ENCODE peak calls at places on chromosomes 4 and X, in five cellular contexts. X, A, L, I and E are unnamed samples. For H3K4me1, the result is how much of the 10 kb centered on the place peaks cover.

GRCh38 chr4:56821394-56822263 is at the start of gene SPINK2:
- DNase-seq in L (no peak), A (no peak), I (peak), X (no peak), E (peak)

GRCh38 chr4:180913750-180914149 is 1329.5 kb upstream of the TENM3 start:
- DNase-seq in L (no peak), A (no peak), X (no peak), I (no peak), E (peak)

GRCh38 chrX:130443883-130444282 is 42.1 kb downstream of the RBMX2 start:
- DNase-seq in A (no peak), L (no peak), I (no peak), X (no peak), E (no peak)

GRCh38 chr4:34417160-34417559 is 1827.2 kb downstream of the ARAP2 start:
- DNase-seq in X (no peak), L (no peak), I (no peak), A (no peak), E (no peak)

GRCh38 chr4:94802091-94802490 is 44.3 kb downstream of the BMPR1B start:
- DNase-seq in X (no peak), L (no peak), I (no peak), A (no peak), E (no peak)

GRCh38 chr4:42600578-42600977 is 56.3 kb downstream of the ATP8A1 start:
- DNase-seq in A (no peak), X (no peak), L (no peak), I (no peak), E (no peak)

GRCh38 chrX:9832811-9833210 is 46.6 kb downstream of the SHROOM2 start:
- DNase-seq in A (no peak), L (no peak), I (peak), X (no peak), E (no peak)

GRCh38 chr4:83535945-83536648 is at the start of gene GPAT3:
- DNase-seq in I (peak), X (peak), L (peak), A (peak), E (no peak)

GRCh38 chrX:2499507-2499906 is 1.3 kb downstream of the DHRSX start:
- DNase-seq in L (no peak), I (no peak), X (no peak), A (no peak), E (no peak)

DNA sequence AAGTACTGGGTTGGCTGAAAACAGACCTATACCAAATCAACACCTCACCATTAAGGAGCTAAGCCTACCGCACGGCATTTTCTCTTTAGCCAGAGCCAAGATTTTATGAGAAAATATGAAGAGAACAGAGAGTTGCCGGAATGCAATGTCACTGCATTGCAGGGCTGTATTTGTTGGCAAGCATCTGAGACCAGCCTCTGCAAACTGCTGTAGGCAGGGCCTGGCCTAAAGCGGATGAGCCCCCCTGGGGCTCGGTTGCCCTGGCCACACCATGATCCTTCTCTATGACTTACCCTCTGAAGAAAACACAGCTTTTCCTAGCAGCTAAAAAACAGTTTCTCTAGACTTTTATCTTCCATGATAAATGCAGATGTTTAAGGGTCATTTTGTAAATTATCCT is 120.5 kb upstream of the SORBS2 start:
- DNase-seq in L (no peak), I (no peak), A (no peak), X (no peak), E (peak)
- H3K4me3 ChIP-seq in L (no peak), I (no peak), A (no peak), X (peak), E (peak)

GRCh38 chr4:140579278-140579677 is 10.5 kb upstream of the UCP1 start:
- DNase-seq in L (no peak), I (peak), X (no peak), A (no peak), E (no peak)
- TF ChIP-seq CTCF in L (no peak), I (no peak), X (no peak), A (no peak), E (no peak)

DNA sequence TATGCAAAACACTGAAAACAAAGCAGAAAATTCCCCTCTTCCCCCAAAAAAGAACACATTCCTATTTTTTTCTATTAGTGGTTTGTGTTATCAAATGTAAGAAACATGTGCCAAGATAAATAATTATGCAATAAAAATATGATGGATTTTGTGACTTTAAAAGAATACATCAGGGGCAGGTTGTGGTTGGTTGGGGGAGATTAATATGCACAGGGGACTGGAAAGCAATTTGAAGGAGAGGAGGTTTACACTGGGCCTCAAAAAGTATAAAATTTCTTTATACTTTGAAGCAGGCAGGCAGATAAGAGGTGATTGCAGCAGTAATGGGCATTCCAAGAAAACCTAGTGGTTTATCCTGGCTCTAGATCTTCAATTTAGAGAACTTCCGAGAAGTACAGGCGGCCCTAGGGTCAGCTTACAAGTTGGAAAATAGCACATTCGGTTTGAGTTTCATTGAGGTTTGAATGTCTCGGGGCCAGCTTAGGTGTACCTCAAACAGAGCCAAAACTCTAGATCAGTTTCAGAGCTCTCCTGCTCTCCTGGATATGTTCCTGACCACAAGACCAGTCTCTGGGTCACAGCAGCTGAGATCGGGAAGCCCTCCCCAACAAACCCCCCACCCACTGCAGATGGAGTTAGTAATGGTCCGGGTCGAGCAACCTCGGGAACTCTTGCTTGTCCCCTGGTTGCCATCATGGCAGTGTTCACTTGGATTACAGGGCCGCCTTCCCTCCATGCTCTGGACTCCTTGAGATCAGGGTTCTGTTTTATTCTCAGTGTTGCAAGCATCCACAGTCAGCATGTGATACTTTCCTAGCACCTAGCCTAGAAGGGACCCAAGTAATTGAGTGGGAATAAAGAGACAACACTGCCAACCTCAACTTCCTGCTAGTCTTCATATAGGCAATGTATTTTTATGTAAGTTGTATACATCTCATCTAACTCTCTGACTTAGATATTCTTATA is 112.1 kb upstream of the DDIT4L start:
- DNase-seq in L (peak), X (no peak), A (no peak), I (no peak), E (no peak)
- H3K4me1 ChIP-seq in L (under half), X (under half), A (under half), I (under half), E (under half)

GRCh38 chr4:112732142-112732541 is 95.2 kb downstream of the LARP7 start:
- DNase-seq in A (no peak), X (no peak), I (no peak), L (no peak), E (no peak)

GRCh38 chr4:112735474-112735951 is 98.6 kb downstream of the LARP7 start:
- DNase-seq in X (no peak), I (no peak), L (no peak), A (no peak), E (no peak)

GRCh38 chr4:112739442-112739841 is 102.5 kb downstream of the LARP7 start:
- DNase-seq in X (no peak), I (no peak), L (no peak), A (no peak), E (no peak)

GRCh38 chr4:112731715-112732114 is 94.8 kb downstream of the LARP7 start:
- DNase-seq in I (no peak), X (no peak), L (peak), A (no peak), E (no peak)

GRCh38 chr4:112736718-112737135 is 99.8 kb downstream of the LARP7 start:
- DNase-seq in X (no peak), A (no peak), L (no peak), I (no peak), E (no peak)
- H3K4me3 ChIP-seq in X (no peak), A (no peak), L (no peak), I (no peak), E (no peak)

GRCh38 chrX:68090266-68090665 is 343.0 kb downstream of the OPHN1 start:
- DNase-seq in I (peak), L (no peak), A (no peak), X (no peak), E (no peak)
- TF ChIP-seq CTCF in I (peak), L (no peak), A (no peak), X (no peak), E (no peak)

GRCh38 chr4:78754872-78755271 is 21.3 kb upstream of the BMP2K start:
- DNase-seq in L (no peak), A (no peak), X (no peak), I (no peak), E (no peak)

GRCh38 chr4:78749258-78749971 is 26.7 kb upstream of the BMP2K start:
- DNase-seq in L (no peak), A (no peak), X (no peak), I (no peak), E (no peak)

GRCh38 chr4:78749972-78750727 is 26.0 kb upstream of the BMP2K start:
- DNase-seq in A (no peak), I (no peak), X (no peak), L (no peak), E (peak)

GRCh38 chr4:78756721-78757120 is 19.4 kb upstream of the BMP2K start:
- DNase-seq in A (no peak), X (no peak), L (no peak), I (no peak), E (no peak)

DNA sequence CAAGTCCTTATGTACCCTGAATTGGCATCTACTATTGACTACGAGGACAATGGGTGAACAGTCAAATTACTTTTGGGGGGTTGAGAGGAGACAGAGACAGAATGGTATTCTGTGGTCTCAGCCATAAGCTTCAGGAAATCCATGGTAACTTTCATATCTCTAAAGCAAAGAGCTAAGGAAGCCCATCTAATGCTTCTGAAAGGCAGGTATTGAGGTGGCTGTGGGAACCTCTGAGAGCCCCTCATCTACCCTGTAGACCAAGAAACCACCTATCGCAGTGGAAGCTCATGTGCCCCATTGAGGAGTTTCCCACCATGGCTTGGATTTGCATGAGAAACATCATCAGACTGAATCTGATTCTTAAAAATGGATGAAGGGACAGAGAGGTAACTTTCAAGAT is 23.1 kb upstream of the BMP2K start:
- DNase-seq in I (no peak), X (no peak), A (no peak), L (no peak), E (no peak)
- H3K4me1 ChIP-seq in I (under half), X (under half), A (under half), L (under half), E (under half)

DNA sequence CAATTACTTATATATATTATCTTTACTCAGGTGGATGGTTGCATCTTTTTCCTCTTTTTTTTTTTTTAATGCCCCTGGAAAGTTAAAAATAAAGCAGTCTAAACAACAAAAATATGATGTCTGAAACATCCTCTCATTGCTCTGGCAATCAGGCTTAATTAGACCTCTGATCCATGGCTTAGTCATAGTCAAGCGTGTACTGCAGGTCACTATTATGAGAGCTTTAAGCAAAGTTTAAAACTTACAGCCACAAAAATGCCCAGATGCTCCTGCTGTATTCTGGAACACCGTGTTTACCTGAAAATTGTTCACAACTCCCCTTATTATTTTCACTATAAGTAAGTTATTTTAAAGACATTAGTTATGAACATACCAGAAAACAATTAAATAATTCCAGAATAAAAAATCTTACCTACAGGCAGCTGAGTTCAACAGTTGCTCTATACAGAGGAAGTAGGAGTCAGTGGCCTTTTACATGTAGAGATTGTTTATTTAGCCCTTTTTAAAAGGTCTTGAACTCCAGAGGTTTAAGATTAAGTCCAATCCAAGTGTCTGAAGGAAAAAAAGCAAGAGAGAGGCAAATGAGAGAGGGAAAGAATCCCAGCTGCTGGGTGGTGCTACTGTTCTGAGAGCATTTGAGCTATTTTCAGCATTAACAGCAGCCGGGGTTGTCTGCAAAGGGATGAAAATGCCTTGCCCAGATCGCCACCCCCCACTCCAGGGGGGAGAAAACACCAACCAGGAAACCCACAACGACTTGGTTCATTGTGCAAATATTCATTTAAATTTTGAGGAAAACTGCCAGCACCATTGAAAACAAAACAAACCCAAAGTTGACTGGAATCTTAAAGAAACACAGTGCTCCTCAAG is 36.9 kb downstream of the SORBS2 start:
- DNase-seq in L (no peak), A (no peak), X (peak), I (peak), E (peak)
- H3K4me3 ChIP-seq in L (peak), A (no peak), X (peak), I (peak), E (peak)

GRCh38 chr4:89640620-89641366 is 196.2 kb downstream of the SNCA start:
- DNase-seq in L (no peak), X (no peak), I (peak), A (no peak), E (peak)
- TF ChIP-seq CTCF in L (no peak), X (no peak), I (peak), A (no peak), E (peak)

DNA sequence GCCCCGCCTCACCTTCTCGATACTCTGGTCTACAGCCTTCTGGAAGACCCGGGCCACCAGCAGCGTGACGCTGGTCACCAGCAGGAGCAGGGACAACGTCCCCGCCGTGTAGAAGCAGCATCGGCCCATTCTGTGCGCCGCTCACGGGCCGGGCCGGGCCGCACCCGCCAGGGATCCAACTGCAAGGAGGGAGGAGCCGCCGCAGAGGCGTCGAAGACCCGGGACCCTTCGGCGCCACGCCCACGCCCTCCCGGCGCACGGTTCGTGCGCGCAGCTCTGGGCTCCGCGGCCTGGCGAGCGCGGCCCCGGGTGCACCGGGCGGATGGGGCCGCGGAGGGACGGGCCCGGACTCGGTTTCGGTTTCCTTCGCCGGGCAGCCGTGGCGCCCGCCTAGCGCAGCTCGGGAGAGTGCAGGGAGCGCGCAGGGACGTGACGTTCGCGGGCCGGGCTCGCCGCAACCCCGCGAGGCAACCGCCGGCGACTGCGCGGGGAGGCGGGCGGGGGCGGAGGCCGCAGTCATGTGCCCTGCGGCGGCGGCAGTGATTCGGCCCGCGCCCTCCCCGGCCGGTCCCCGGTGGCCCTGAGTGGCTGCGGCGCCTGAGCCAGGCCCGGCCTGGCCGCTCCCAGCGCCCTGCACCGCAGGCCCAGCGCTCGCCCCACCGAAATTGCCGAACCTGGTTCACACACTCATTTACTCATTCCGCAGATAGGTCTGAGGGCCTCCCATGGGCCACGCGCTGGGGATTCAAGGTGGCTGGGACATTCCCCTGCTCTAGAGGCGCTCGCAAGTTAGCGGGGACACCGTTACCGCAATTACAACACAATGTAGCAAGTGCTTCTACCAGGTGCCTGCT is at the start of gene SCARB2:
- DNase-seq in I (peak), X (peak), A (peak), L (peak), E (peak)
- H3K4me1 ChIP-seq in I (under half), X (half or more), A (under half), L (half or more), E (under half)